ENCODE peak calls at places on chromosomes 6 and 20, in four cellular contexts. Y is AG04450, J is brain microvascular endothelial cell, W is Caco-2. A is an unnamed sample.

GRCh38 chr6:24775520-24776058 is 852 bp downstream of the GMNN start:
- DNase-seq in Y (no peak), J (peak), W (no peak), A (no peak)

GRCh38 chr6:140858381-140858971 is 1274.2 kb upstream of the GJE1 start:
- DNase-seq in Y (no peak), J (no peak), W (no peak), A (no peak)

GRCh38 chr6:104862456-104862855 is 2.7 kb upstream of the HACE1 start:
- DNase-seq in Y (peak), J (no peak), W (no peak), A (no peak)

GRCh38 chr6:156791261-156791850 is 14.2 kb downstream of the ARID1B start:
- DNase-seq in Y (no peak), J (peak), W (no peak), A (no peak)

GRCh38 chr6:141195251-141195832 is 937.4 kb upstream of the GJE1 start:
- DNase-seq in Y (no peak), J (no peak), W (peak), A (no peak)

GRCh38 chr20:31968299-31969126 is 562 bp downstream of the XKR7 start:
- DNase-seq in Y (peak), J (peak), W (peak), A (no peak)

GRCh38 chr6:15322781-15323536 is 77.1 kb downstream of the JARID2 start:
- DNase-seq in Y (no peak), J (no peak), W (peak), A (no peak)

GRCh38 chr6:16804007-16804303 is 42.7 kb upstream of the ATXN1 start:
- DNase-seq in Y (no peak), J (no peak), W (no peak), A (no peak)

GRCh38 chr6:136201735-136202134 is 48.4 kb downstream of the MTFR2 start:
- DNase-seq in Y (no peak), J (no peak), W (no peak), A (no peak)

GRCh38 chr6:62652692-62653328 is 366.8 kb upstream of the KHDRBS2 start:
- DNase-seq in Y (no peak), J (no peak), W (no peak), A (no peak)

GRCh38 chr20:22805219-22805618 is 220.8 kb upstream of the FOXA2 start:
- DNase-seq in Y (peak), J (peak), W (peak), A (no peak)

GRCh38 chr6:33419580-33420492 is at the start of gene SYNGAP1:
- DNase-seq in Y (peak), J (peak), W (no peak), A (no peak)

GRCh38 chr6:116329156-116329555 is 41.6 kb upstream of the DSE start:
- DNase-seq in Y (no peak), J (no peak), W (no peak), A (no peak)

GRCh38 chr6:47451162-47451561 is 26.4 kb upstream of the CD2AP start:
- DNase-seq in Y (no peak), J (no peak), W (no peak), A (no peak)

GRCh38 chr6:45586216-45587171 is 208.8 kb upstream of the SUPT3H start:
- DNase-seq in Y (no peak), J (no peak), W (no peak), A (no peak)

GRCh38 chr6:16019462-16019861 is 109.4 kb upstream of the MYLIP start:
- DNase-seq in Y (no peak), J (no peak), W (no peak), A (no peak)

GRCh38 chr6:125974214-125974866 is 12.0 kb upstream of the TRMT11 start:
- DNase-seq in Y (no peak), J (no peak), W (peak), A (no peak)

GRCh38 chr6:101083533-101084172 is 202.5 kb upstream of the ASCC3 start:
- DNase-seq in Y (no peak), J (peak), W (peak), A (no peak)

GRCh38 chr6:84801250-84801649 is 36.9 kb upstream of the TBX18 start:
- DNase-seq in Y (no peak), J (no peak), W (no peak), A (no peak)

GRCh38 chr6:157768863-157769551 is 54.0 kb upstream of the SNX9 start:
- DNase-seq in Y (no peak), J (no peak), W (no peak), A (no peak)

GRCh38 chr6:115514656-115515055 is 546.0 kb downstream of the FRK start:
- DNase-seq in Y (no peak), J (no peak), W (no peak), A (no peak)

GRCh38 chr6:118565317-118565960 is 17.3 kb downstream of the PLN start:
- DNase-seq in Y (no peak), J (no peak), W (peak), A (no peak)
- TF ChIP-seq CTCF in Y (peak), J (peak), W (peak), A (no peak)

DNA sequence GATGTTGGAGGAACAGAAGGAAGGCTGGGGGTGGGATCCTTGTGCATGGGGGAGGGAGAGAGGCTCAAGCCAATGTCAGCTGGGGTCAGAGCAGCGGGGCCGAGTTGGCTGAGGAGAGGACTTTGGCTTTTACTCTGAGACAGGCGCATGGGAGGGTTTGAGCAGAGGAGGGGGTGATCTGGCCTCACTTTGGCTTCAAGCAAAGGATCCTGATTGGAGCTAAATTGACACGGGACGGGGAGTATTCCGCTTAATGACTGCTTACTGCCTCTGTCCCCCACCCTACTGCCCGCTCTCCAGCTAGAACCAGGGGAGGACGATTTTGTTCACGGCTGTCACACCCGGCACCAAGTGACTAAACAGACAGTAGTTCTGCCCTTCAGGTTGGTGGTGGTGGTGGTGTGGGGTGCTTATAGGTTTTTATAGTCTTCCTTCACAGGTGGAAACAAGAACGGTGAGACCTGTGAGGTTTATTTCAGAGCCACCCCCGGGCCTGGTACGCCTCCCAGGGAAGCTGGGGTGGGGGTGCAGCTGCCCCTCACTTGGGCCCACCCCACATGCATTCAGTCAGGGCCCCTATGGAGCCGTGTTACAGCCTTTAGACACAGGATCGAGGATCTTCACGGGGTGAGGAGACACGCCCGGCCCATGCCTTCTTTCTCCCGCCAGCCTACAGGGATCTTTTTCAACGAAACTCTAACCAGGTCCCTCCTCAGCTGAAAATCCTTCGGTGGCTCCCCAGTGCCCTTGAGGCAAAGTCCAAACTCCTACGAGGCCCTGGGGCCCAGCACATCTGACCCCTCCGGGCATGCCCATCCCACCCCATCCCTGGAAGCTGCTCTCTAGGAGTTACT is 1.3 kb upstream of the SNAI1 start:
- DNase-seq in Y (no peak), J (no peak), W (no peak), A (no peak)
- H3K4me3 ChIP-seq in Y (no peak), J (no peak), W (peak), A (no peak)

GRCh38 chr20:62979310-62979709 is 26.8 kb downstream of the SLC17A9 start:
- DNase-seq in Y (no peak), J (no peak), W (no peak), A (no peak)
- TF ChIP-seq CTCF in Y (no peak), J (no peak), W (peak), A (no peak)

DNA sequence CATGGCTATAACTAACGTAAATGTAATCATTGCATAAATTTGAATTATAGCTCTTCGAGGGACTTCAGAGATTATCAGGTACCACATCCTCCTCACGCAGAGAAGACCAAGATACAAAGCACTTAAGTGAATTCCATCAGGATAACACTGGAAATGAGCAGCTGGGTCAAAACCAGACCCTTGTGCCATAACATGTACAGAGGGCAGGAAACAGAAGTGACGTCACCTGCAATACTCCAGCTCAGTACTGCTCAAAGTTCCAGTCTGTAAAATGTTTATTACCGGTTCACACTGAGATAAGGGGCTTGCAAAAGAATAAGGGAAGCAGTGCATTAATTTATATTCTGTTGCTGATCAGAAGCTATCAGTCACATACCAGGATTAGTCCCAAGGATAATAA is 45.8 kb downstream of the RGS17 start:
- DNase-seq in Y (no peak), J (no peak), W (no peak), A (no peak)
- H3K4me3 ChIP-seq in Y (no peak), J (no peak), W (no peak), A (no peak)

GRCh38 chr6:6930223-6930880 is 177.4 kb upstream of the RREB1 start:
- DNase-seq in Y (no peak), J (no peak), W (no peak), A (no peak)

GRCh38 chr6:6925391-6926164 is 182.2 kb upstream of the RREB1 start:
- DNase-seq in Y (no peak), J (peak), W (no peak), A (no peak)

GRCh38 chr6:6931047-6932025 is 176.4 kb upstream of the RREB1 start:
- DNase-seq in Y (no peak), J (no peak), W (no peak), A (no peak)

GRCh38 chr6:6924708-6925107 is 183.1 kb upstream of the RREB1 start:
- DNase-seq in Y (no peak), J (no peak), W (no peak), A (no peak)

GRCh38 chr6:6927437-6928361 is 180.1 kb upstream of the RREB1 start:
- DNase-seq in Y (no peak), J (no peak), W (no peak), A (no peak)
- TF ChIP-seq CTCF in Y (no peak), J (no peak), W (no peak), A (no peak)

GRCh38 chr6:31271641-31272357 is at the start of gene HLA-C:
- DNase-seq in Y (peak), J (peak), W (peak), A (peak)

GRCh38 chr6:31267504-31268371 is 4.2 kb downstream of the HLA-C start:
- DNase-seq in Y (no peak), J (no peak), W (no peak), A (no peak)

GRCh38 chr6:31272856-31273626 is 1.1 kb upstream of the HLA-C start:
- DNase-seq in Y (no peak), J (no peak), W (no peak), A (no peak)

GRCh38 chr6:31272431-31272830 is 539 bp upstream of the HLA-C start:
- DNase-seq in Y (no peak), J (no peak), W (no peak), A (no peak)

DNA sequence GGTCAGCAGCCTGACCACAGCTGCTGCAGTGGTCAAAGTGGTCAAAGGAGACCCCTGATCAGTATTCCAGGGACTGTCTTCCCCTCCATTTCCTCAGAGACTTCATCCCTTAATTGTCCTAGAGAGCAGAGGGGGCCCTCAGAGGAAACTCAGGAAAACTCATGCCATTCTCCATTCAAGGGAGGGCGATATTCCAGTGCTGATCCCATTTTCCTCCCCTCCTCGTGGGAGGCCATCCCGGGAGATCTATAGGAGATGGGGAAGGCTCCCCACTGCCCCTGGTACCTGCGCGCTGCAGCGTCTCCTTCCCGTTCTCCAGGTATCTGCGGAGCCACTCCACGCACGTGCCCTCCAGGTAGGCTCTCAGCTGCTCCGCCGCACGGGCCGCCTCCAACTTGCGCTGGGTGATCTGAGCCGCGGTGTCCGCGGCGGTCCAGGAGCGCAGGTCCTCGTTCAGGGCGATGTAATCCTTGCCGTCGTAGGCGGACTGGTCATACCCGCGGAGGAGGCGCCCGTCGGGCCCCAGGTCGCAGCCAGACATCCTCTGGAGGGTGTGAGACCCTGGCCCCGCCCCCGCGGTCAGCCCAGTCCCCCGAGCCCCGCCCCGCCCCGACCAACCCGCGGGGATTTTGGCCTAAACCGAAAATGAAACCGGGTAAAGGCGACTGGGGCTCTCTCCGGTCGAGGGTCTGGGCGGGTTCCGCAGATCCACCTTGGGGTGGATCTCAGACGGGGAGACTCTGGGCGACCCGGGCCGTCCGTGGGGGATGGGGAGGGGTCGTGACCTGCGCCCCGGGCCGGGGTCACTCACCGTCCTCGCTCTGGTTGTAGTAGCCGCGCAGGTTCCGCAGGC is 878 bp downstream of the HLA-C start:
- DNase-seq in Y (no peak), J (peak), W (no peak), A (no peak)
- H3K4me3 ChIP-seq in Y (peak), J (peak), W (peak), A (peak)

GRCh38 chr6:87588756-87589407 is 905 bp downstream of the RARS2 start:
- DNase-seq in Y (no peak), J (no peak), W (no peak), A (no peak)

GRCh38 chr6:87586371-87587077 is 3.3 kb downstream of the RARS2 start:
- DNase-seq in Y (no peak), J (no peak), W (no peak), A (no peak)

DNA sequence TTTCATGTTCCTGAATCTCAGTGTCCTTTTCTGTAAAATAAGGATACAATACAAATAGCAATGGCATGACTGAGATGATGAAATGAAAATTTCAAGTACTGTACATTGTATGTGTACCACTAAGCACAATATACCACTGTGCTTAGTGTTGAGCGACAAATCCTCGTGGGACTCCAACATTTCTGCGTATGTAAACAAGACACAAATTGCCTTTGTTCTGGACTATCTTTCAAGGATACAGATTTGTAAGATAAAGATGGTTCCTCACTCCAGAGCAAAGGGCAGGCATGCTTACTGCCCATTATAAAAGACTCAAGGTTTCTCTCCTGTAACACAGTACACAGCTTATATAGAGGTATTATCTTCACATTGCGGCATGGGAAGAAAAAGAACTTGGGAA is 6.0 kb downstream of the RARS2 start:
- DNase-seq in Y (no peak), J (no peak), W (no peak), A (no peak)
- TF ChIP-seq CTCF in Y (no peak), J (no peak), W (no peak), A (no peak)

GRCh38 chr20:46552460-46553420 is 2.3 kb upstream of the OCSTAMP start:
- DNase-seq in Y (no peak), J (no peak), W (no peak), A (no peak)
- H3K4me3 ChIP-seq in Y (no peak), J (no peak), W (no peak), A (no peak)

GRCh38 chr6:120141601-120142000 is 792.0 kb upstream of the MAN1A1 start:
- DNase-seq in Y (no peak), J (no peak), W (no peak), A (no peak)

GRCh38 chr6:120147218-120147871 is 797.8 kb upstream of the MAN1A1 start:
- DNase-seq in Y (no peak), J (no peak), W (peak), A (no peak)
- TF ChIP-seq CTCF in Y (no peak), J (no peak), W (no peak), A (no peak)